ENCODE peak calls at places on chromosomes 16 and 17, in nine cellular contexts. O, P, T, Z, J, Q, K, R and X are unnamed samples.

GRCh38 chr17:70259400-70259799 is 90.1 kb downstream of the KCNJ2 start:
- DNase-seq in O (peak; percentile 25), P (no peak), T (no peak), Z (no peak), J (no peak), Q (no peak), K (no peak), R (no peak), X (no peak)

GRCh38 chr16:57245472-57246113 is 534 bp downstream of the ARL2BP start:
- DNase-seq in O (peak; percentile 55), P (peak; percentile 25), T (no peak), Z (peak; percentile 8), J (no peak), Q (no peak), K (no peak), R (peak; percentile 54), X (peak; percentile 54)

GRCh38 chr17:39231587-39232551 is 6.1 kb upstream of the STAC2 start:
- DNase-seq in O (peak; percentile 45), P (peak; percentile 29), T (peak; percentile 37), Z (no peak), J (peak; percentile 87), Q (peak; percentile 52), K (no peak), R (no peak), X (peak; percentile 64)

GRCh38 chr16:49754495-49755290 is 101.2 kb downstream of the ZNF423 start:
- DNase-seq in O (peak; percentile 45), P (peak; percentile 22), T (no peak), Z (no peak), J (no peak), Q (no peak), K (no peak), R (no peak), X (peak; percentile 70)

GRCh38 chr16:85750021-85750826 is 672 bp downstream of the C16orf74 start:
- DNase-seq in O (peak; percentile 39), P (peak; percentile 22), T (no peak), Z (no peak), J (no peak), Q (no peak), K (no peak), R (no peak), X (peak; percentile 59)

GRCh38 chr17:21214777-21215541 is 998 bp upstream of the TMEM11 start:
- DNase-seq in O (peak; percentile 25), P (peak; percentile 19), T (no peak), Z (no peak), J (no peak), Q (no peak), K (no peak), R (no peak), X (peak; percentile 50)

GRCh38 chr16:1781254-1781653 is 1.1 kb downstream of the SPSB3 start:
- DNase-seq in O (no peak), P (no peak), T (no peak), Z (no peak), J (no peak), Q (no peak), K (no peak), R (no peak), X (peak; percentile 41)

GRCh38 chr16:88569985-88570690 is at the start of gene ZC3H18:
- DNase-seq in O (peak; percentile 98), P (peak; percentile 97), T (peak; percentile 98), Z (peak; percentile 91), J (peak; percentile 95), Q (peak; percentile 96), K (peak; percentile 91), R (peak; percentile 95), X (peak; percentile 98)

GRCh38 chr16:80731915-80732314 is 72.5 kb downstream of the CDYL2 start:
- DNase-seq in O (no peak), P (no peak), T (no peak), Z (no peak), J (no peak), Q (no peak), K (no peak), R (no peak), X (no peak)

GRCh38 chr16:50303605-50304466 is 37.5 kb downstream of the ADCY7 start:
- DNase-seq in O (no peak), P (no peak), T (no peak), Z (no peak), J (no peak), Q (no peak), K (peak; percentile 93), R (peak; percentile 64), X (peak; percentile 22)

GRCh38 chr16:57276596-57276995 is 7.9 kb downstream of the PLLP start:
- DNase-seq in O (no peak), P (no peak), T (no peak), Z (no peak), J (no peak), Q (no peak), K (peak; percentile 67), R (no peak), X (no peak)

GRCh38 chr17:17254026-17254425 is 17.1 kb upstream of the FLCN start:
- DNase-seq in O (no peak), P (no peak), T (no peak), Z (no peak), J (no peak), Q (no peak), K (no peak), R (no peak), X (no peak)

GRCh38 chr17:75575197-75575596 is 12.4 kb upstream of the MYO15B start:
- DNase-seq in O (no peak), P (no peak), T (no peak), Z (no peak), J (no peak), Q (no peak), K (no peak), R (no peak), X (no peak)

GRCh38 chr17:39929657-39930407 is 2.3 kb downstream of the LRRC3C start:
- DNase-seq in O (no peak), P (no peak), T (no peak), Z (no peak), J (no peak), Q (no peak), K (peak; percentile 70), R (no peak), X (no peak)

GRCh38 chr16:89072216-89073130 is 21.2 kb upstream of the ACSF3 start:
- DNase-seq in O (no peak), P (peak; percentile 44), T (no peak), Z (no peak), J (no peak), Q (no peak), K (no peak), R (no peak), X (no peak)

GRCh38 chr16:9797306-9797705 is 384.9 kb downstream of the GRIN2A start:
- DNase-seq in O (no peak), P (peak; percentile 40), T (no peak), Z (no peak), J (no peak), Q (no peak), K (peak; percentile 97), R (no peak), X (peak; percentile 46)

GRCh38 chr16:27470567-27471431 is 68.8 kb downstream of the IL21R start:
- DNase-seq in O (no peak), P (no peak), T (no peak), Z (no peak), J (no peak), Q (no peak), K (no peak), R (no peak), X (peak; percentile 40)

GRCh38 chr17:41334899-41335298 is 15.7 kb downstream of the KRT33A start:
- DNase-seq in O (no peak), P (no peak), T (no peak), Z (no peak), J (no peak), Q (no peak), K (no peak), R (no peak), X (no peak)

GRCh38 chr16:74264806-74265205 is 31.8 kb upstream of the PSMD7 start:
- DNase-seq in O (no peak), P (no peak), T (no peak), Z (no peak), J (no peak), Q (no peak), K (no peak), R (no peak), X (no peak)

GRCh38 chr17:78966123-78966813 is 13.5 kb downstream of the LGALS3BP start:
- DNase-seq in O (no peak), P (no peak), T (no peak), Z (no peak), J (no peak), Q (no peak), K (no peak), R (no peak), X (no peak)

GRCh38 chr16:30948956-30949654 is at the start of gene ORAI3:
- DNase-seq in O (peak; percentile 79), P (peak; percentile 81), T (no peak), Z (no peak), J (no peak), Q (no peak), K (peak; percentile 77), R (peak; percentile 75), X (peak; percentile 90)

GRCh38 chr17:17528101-17528500 is 31.9 kb upstream of the RASD1 start:
- DNase-seq in O (no peak), P (no peak), T (no peak), Z (no peak), J (no peak), Q (no peak), K (no peak), R (no peak), X (peak; percentile 33)

GRCh38 chr17:39281806-39282205 is 56.1 kb upstream of the STAC2 start:
- DNase-seq in O (no peak), P (no peak), T (no peak), Z (no peak), J (no peak), Q (no peak), K (no peak), R (no peak), X (no peak)

GRCh38 chr16:83215417-83216001 is 588.7 kb downstream of the CDH13 start:
- DNase-seq in O (peak; percentile 64), P (no peak), T (no peak), Z (peak; percentile 21), J (no peak), Q (peak; percentile 6), K (no peak), R (no peak), X (no peak)

GRCh38 chr17:79400989-79401703 is 209.7 kb downstream of the RBFOX3 start:
- DNase-seq in O (peak; percentile 76), P (peak; percentile 50), T (peak; percentile 63), Z (peak; percentile 44), J (peak; percentile 47), Q (peak; percentile 63), K (peak; percentile 20), R (peak; percentile 73), X (peak; percentile 75)

GRCh38 chr17:27904534-27904933 is 11.4 kb upstream of the LYRM9 start:
- DNase-seq in O (no peak), P (no peak), T (no peak), Z (no peak), J (no peak), Q (no peak), K (no peak), R (no peak), X (no peak)

GRCh38 chr17:83136156-83136555 is 56.7 kb downstream of the METRNL start:
- DNase-seq in O (no peak), P (no peak), T (no peak), Z (no peak), J (no peak), Q (no peak), K (no peak), R (no peak), X (peak; percentile 10)

GRCh38 chr17:71287246-71287828 is 833.5 kb upstream of the SOX9 start:
- DNase-seq in O (peak; percentile 24), P (no peak), T (no peak), Z (no peak), J (no peak), Q (no peak), K (no peak), R (no peak), X (no peak)

GRCh38 chr17:46061435-46061834 is 62.4 kb downstream of the STH start:
- DNase-seq in O (no peak), P (no peak), T (no peak), Z (peak; percentile 23), J (no peak), Q (no peak), K (no peak), R (no peak), X (no peak)